ENCODE peak calls at places on chromosome 1, in nine cellular contexts. H, X, A, O, Y, V, U, P and W are unnamed samples.

GRCh38 chr1:30106125-30106524 is 617.3 kb downstream of the MATN1 start:
- DNase-seq in H (no peak), X (no peak), A (no peak), O (no peak), Y (no peak), V (peak; percentile 39), U (no peak), P (no peak), W (peak; percentile 23)

GRCh38 chr1:48741380-48741779 is 35.3 kb downstream of the BEND5 start:
- DNase-seq in H (no peak), X (no peak), A (no peak), O (no peak), Y (no peak), V (no peak), U (no peak), P (no peak), W (no peak)

GRCh38 chr1:187838335-187839293 is 1009.9 kb downstream of the PLA2G4A start:
- DNase-seq in H (no peak), X (no peak), A (no peak), O (no peak), Y (no peak), V (no peak), U (no peak), P (no peak), W (no peak)

GRCh38 chr1:207181838-207182237 is 77.8 kb downstream of the C4BPA start:
- DNase-seq in H (no peak), X (no peak), A (no peak), O (no peak), Y (peak; percentile 38), V (no peak), U (peak; percentile 19), P (no peak), W (peak; percentile 5)

GRCh38 chr1:100523038-100523649 is 14.8 kb upstream of the GPR88 start:
- DNase-seq in H (no peak), X (no peak), A (no peak), O (no peak), Y (no peak), V (no peak), U (peak; percentile 13), P (no peak), W (peak; percentile 31)

GRCh38 chr1:175757381-175758015 is 14.1 kb upstream of the TNR start:
- DNase-seq in H (no peak), X (no peak), A (no peak), O (no peak), Y (peak; percentile 20), V (no peak), U (peak; percentile 2), P (no peak), W (no peak)

GRCh38 chr1:112369389-112370285 is 26.4 kb upstream of the CTTNBP2NL start:
- DNase-seq in H (peak; percentile 87), X (peak; percentile 86), A (peak; percentile 94), O (peak; percentile 92), Y (peak; percentile 76), V (peak; percentile 95), U (peak; percentile 86), P (peak; percentile 46), W (peak; percentile 75)

GRCh38 chr1:147171399-147172167 is 687 bp downstream of the PRKAB2 start:
- DNase-seq in H (peak; percentile 46), X (no peak), A (no peak), O (no peak), Y (peak; percentile 14), V (peak; percentile 55), U (peak; percentile 28), P (no peak), W (peak; percentile 19)

GRCh38 chr1:28592314-28593071 is 428 bp downstream of the RAB42 start:
- DNase-seq in H (no peak), X (peak; percentile 32), A (no peak), O (no peak), Y (no peak), V (peak; percentile 53), U (no peak), P (no peak), W (no peak)

GRCh38 chr1:184163674-184164470 is 112.3 kb downstream of the TSEN15 start:
- DNase-seq in H (no peak), X (peak; percentile 54), A (no peak), O (no peak), Y (peak; percentile 7), V (peak; percentile 38), U (peak; percentile 52), P (peak; percentile 78), W (peak; percentile 85)

GRCh38 chr1:239772456-239772855 is 319.2 kb upstream of the FMN2 start:
- DNase-seq in H (no peak), X (no peak), A (no peak), O (no peak), Y (no peak), V (no peak), U (no peak), P (no peak), W (no peak)

GRCh38 chr1:116360435-116361173 is 12.4 kb upstream of the ATP1A1 start:
- DNase-seq in H (no peak), X (no peak), A (no peak), O (no peak), Y (peak; percentile 67), V (no peak), U (peak; percentile 48), P (no peak), W (peak; percentile 38)

GRCh38 chr1:13749543-13750307 is 49.7 kb downstream of the PRDM2 start:
- DNase-seq in H (peak; percentile 74), X (peak; percentile 65), A (peak; percentile 38), O (peak; percentile 80), Y (peak; percentile 64), V (peak; percentile 75), U (peak; percentile 62), P (no peak), W (peak; percentile 49)

GRCh38 chr1:24742090-24742938 is 2.9 kb upstream of the CLIC4 start:
- DNase-seq in H (no peak), X (no peak), A (no peak), O (no peak), Y (no peak), V (peak; percentile 57), U (peak; percentile 53), P (peak; percentile 65), W (peak; percentile 54)

GRCh38 chr1:43468403-43468802 is 14.7 kb upstream of the HYI start:
- DNase-seq in H (no peak), X (no peak), A (no peak), O (no peak), Y (no peak), V (no peak), U (no peak), P (no peak), W (no peak)

GRCh38 chr1:16235347-16235746 is 1.6 kb downstream of the CPLANE2 start:
- DNase-seq in H (no peak), X (no peak), A (no peak), O (no peak), Y (no peak), V (no peak), U (no peak), P (no peak), W (no peak)

GRCh38 chr1:40693425-40693824 is 1.9 kb downstream of the NFYC start:
- DNase-seq in H (no peak), X (no peak), A (no peak), O (no peak), Y (no peak), V (no peak), U (no peak), P (no peak), W (no peak)
- H3K4me3 ChIP-seq in H (peak overlapping the region; percentile 91), X (no peak overlapping the region), A (no peak overlapping the region), O (no peak overlapping the region), Y (peak overlapping the region; percentile 96), V (peak overlapping the region; percentile 94), U (no peak overlapping the region), P (no peak overlapping the region), W (no peak overlapping the region)

GRCh38 chr1:154406572-154406879 is 1.4 kb downstream of the IL6R start:
- DNase-seq in H (no peak), X (no peak), A (no peak), O (no peak), Y (no peak), V (no peak), U (no peak), P (no peak), W (no peak)
- H3K4me3 ChIP-seq in H (peak overlapping the region; percentile 91), X (peak overlapping the region; percentile 79), A (peak overlapping the region; percentile 84), O (peak overlapping the region; percentile 90), Y (peak overlapping the region; percentile 93), V (peak overlapping the region; percentile 88), U (peak overlapping the region; percentile 73), P (no peak overlapping the region), W (peak overlapping the region; percentile 91)

DNA sequence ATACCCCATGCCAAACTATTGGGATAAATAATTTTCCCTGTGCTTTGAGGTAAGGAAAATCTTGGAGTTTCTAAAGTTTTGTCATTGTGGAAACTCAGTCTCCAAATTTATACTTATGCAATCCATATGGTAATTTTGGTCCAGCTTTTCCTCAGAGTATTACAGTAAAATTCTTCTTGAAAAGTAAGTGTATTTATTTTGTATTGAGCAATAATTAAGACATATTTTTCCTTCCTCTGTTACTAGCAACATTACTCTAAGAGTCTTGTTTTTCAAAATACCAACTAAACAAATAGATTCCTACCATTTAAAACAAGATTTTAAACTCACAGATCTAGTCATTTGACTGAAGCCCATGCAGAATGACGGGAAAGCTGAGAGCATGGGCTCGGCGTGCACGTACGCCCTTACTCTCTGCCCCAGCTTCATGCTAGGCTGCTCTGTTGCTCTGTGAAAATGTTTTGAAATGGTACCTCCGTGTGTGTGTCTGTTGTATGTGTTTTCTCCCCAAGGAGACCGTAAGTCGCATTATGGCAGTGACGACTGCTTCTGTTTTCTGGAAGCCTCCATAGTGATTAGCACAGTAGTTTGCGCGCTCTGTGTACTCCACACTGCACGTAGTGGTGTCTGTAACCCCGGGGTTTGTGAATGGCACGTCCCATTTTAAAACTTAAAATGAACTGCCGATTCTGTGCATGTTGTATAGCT is 165.3 kb downstream of the SDCCAG8 start:
- DNase-seq in H (no peak), X (no peak), A (no peak), O (no peak), Y (no peak), V (peak; percentile 31), U (peak; percentile 3), P (peak; percentile 33), W (peak; percentile 28)
- H3K4me3 ChIP-seq in H (no peak overlapping the region), X (no peak overlapping the region), A (no peak overlapping the region), O (peak overlapping the region; percentile 31), Y (peak overlapping the region; percentile 77), V (peak overlapping the region; percentile 70), U (no peak overlapping the region), P (peak overlapping the region; percentile 61), W (peak overlapping the region; percentile 47)

GRCh38 chr1:228739826-228740225 is 4.5 kb downstream of the RHOU start:
- DNase-seq in H (no peak), X (no peak), A (no peak), O (no peak), Y (no peak), V (no peak), U (no peak), P (no peak), W (no peak)

GRCh38 chr1:228734881-228735801 is at the start of gene RHOU:
- DNase-seq in H (peak; percentile 90), X (peak; percentile 79), A (peak; percentile 59), O (peak; percentile 89), Y (peak; percentile 66), V (peak; percentile 81), U (peak; percentile 34), P (peak; percentile 18), W (peak; percentile 50)

GRCh38 chr1:228737613-228738012 is 2.3 kb downstream of the RHOU start:
- DNase-seq in H (peak; percentile 59), X (no peak), A (no peak), O (peak; percentile 75), Y (no peak), V (no peak), U (no peak), P (no peak), W (no peak)

GRCh38 chr1:228735871-228736586 is 750 bp downstream of the RHOU start:
- DNase-seq in H (peak; percentile 82), X (peak; percentile 42), A (peak; percentile 25), O (peak; percentile 82), Y (peak; percentile 52), V (peak; percentile 41), U (peak; percentile 19), P (no peak), W (peak; percentile 19)

GRCh38 chr1:228736844-228737415 is 1.7 kb downstream of the RHOU start:
- DNase-seq in H (no peak), X (no peak), A (no peak), O (no peak), Y (no peak), V (no peak), U (no peak), P (no peak), W (no peak)
- H3K4me3 ChIP-seq in H (peak overlapping the region; percentile 85), X (peak overlapping the region; percentile 74), A (peak overlapping the region; percentile 68), O (peak overlapping the region; percentile 96), Y (no peak overlapping the region), V (peak overlapping the region; percentile 88), U (peak overlapping the region; percentile 75), P (no peak overlapping the region), W (no peak overlapping the region)